ENCODE peak calls at places on chromosomes 11 and 22, in nine cellular contexts. E is mammary epithelial cell, B is PC-3, I is fibroblast of lung, H is endothelial cell of umbilical vein, P is HCT116, V is HepG2, F is GM23338, C is neural progenitor cell. Y is an unnamed sample.

GRCh38 chr11:36254739-36255138 is 34.5 kb downstream of the COMMD9 start:
- DNase-seq in E (peak), B (peak), I (peak), H (peak), P (no peak), V (no peak), F (no peak), C (no peak), Y (no peak)

GRCh38 chr11:46675288-46675851 is 25.0 kb downstream of the ARHGAP1 start:
- DNase-seq in E (peak), B (peak), I (peak), H (no peak), P (no peak), V (peak), F (no peak), C (no peak), Y (no peak)

GRCh38 chr22:20656902-20657836 is 116.7 kb upstream of the SERPIND1 start:
- DNase-seq in E (no peak), B (no peak), I (no peak), H (no peak), P (peak), V (peak), F (no peak), C (no peak), Y (peak)

GRCh38 chr11:1060410-1060809 is 14.3 kb upstream of the MUC2 start:
- DNase-seq in E (no peak), B (no peak), I (no peak), H (no peak), P (no peak), V (no peak), F (no peak), C (no peak), Y (no peak)

GRCh38 chr22:32336185-32336603 is 21.5 kb upstream of the RFPL3 start:
- DNase-seq in E (no peak), B (no peak), I (peak), H (no peak), P (no peak), V (no peak), F (peak), C (peak), Y (no peak)

GRCh38 chr11:12275818-12276217 is 101.6 kb upstream of the PARVA start:
- DNase-seq in E (no peak), B (no peak), I (no peak), H (no peak), P (no peak), V (no peak), F (no peak), C (no peak), Y (no peak)

GRCh38 chr22:22026157-22026831 is 43.7 kb upstream of the TOP3B start:
- DNase-seq in E (no peak), B (no peak), I (no peak), H (no peak), P (no peak), V (no peak), F (no peak), C (no peak), Y (no peak)

GRCh38 chr22:45233827-45234226 is 6.9 kb downstream of the KIAA0930 start:
- DNase-seq in E (no peak), B (no peak), I (no peak), H (no peak), P (no peak), V (no peak), F (no peak), C (no peak), Y (no peak)

GRCh38 chr22:43827926-43828710 is 16.0 kb upstream of the EFCAB6 start:
- DNase-seq in E (no peak), B (no peak), I (no peak), H (no peak), P (no peak), V (no peak), F (no peak), C (no peak), Y (no peak)

GRCh38 chr11:117181586-117182550 is 3.3 kb downstream of the SIDT2 start:
- DNase-seq in E (no peak), B (no peak), I (no peak), H (no peak), P (no peak), V (no peak), F (no peak), C (no peak), Y (no peak)

GRCh38 chr11:80719292-80719646 is 1278.4 kb upstream of the TENM4 start:
- DNase-seq in E (no peak), B (no peak), I (no peak), H (no peak), P (no peak), V (no peak), F (no peak), C (peak), Y (no peak)

GRCh38 chr22:44438481-44439131 is 59.4 kb downstream of the RTL6 start:
- DNase-seq in E (no peak), B (no peak), I (no peak), H (no peak), P (no peak), V (no peak), F (no peak), C (no peak), Y (no peak)

GRCh38 chr11:130712480-130712879 is 203.8 kb downstream of the SNX19 start:
- DNase-seq in E (no peak), B (no peak), I (no peak), H (no peak), P (no peak), V (no peak), F (no peak), C (no peak), Y (no peak)

GRCh38 chr11:20729597-20730095 is 60.3 kb downstream of the NELL1 start:
- DNase-seq in E (no peak), B (no peak), I (no peak), H (no peak), P (no peak), V (no peak), F (no peak), C (no peak), Y (no peak)

GRCh38 chr11:114296190-114296978 is at the start of gene NNMT:
- DNase-seq in E (peak), B (peak), I (peak), H (peak), P (no peak), V (no peak), F (no peak), C (no peak), Y (no peak)

GRCh38 chr22:31935961-31936635 is 8.2 kb upstream of the YWHAH start:
- DNase-seq in E (no peak), B (no peak), I (no peak), H (no peak), P (no peak), V (no peak), F (no peak), C (peak), Y (no peak)

GRCh38 chr11:9858822-9859221 is 194.9 kb downstream of the SWAP70 start:
- DNase-seq in E (no peak), B (peak), I (peak), H (peak), P (no peak), V (peak), F (peak), C (peak), Y (peak)

GRCh38 chr11:130246270-130246669 is 68.4 kb downstream of the ZBTB44 start:
- DNase-seq in E (no peak), B (no peak), I (no peak), H (no peak), P (no peak), V (no peak), F (no peak), C (no peak), Y (no peak)

GRCh38 chr22:44942056-44942455 is 67.7 kb downstream of the PHF21B start:
- DNase-seq in E (no peak), B (no peak), I (no peak), H (no peak), P (no peak), V (no peak), F (no peak), C (no peak), Y (no peak)

GRCh38 chr11:131739243-131739882 is 368.9 kb downstream of the NTM start:
- DNase-seq in E (no peak), B (no peak), I (no peak), H (no peak), P (no peak), V (no peak), F (peak), C (peak), Y (no peak)

GRCh38 chr22:33785283-33785991 is 134.8 kb downstream of the LARGE1 start:
- DNase-seq in E (peak), B (peak), I (peak), H (no peak), P (no peak), V (peak), F (no peak), C (no peak), Y (peak)

GRCh38 chr11:112773256-112773655 is 188.0 kb upstream of the NCAM1 start:
- DNase-seq in E (no peak), B (no peak), I (no peak), H (no peak), P (no peak), V (no peak), F (no peak), C (no peak), Y (no peak)

GRCh38 chr22:27990879-27991278 is 71.8 kb upstream of the PITPNB start:
- DNase-seq in E (no peak), B (peak), I (no peak), H (peak), P (peak), V (peak), F (peak), C (peak), Y (no peak)

GRCh38 chr22:30299322-30299721 is 10.0 kb upstream of the CASTOR1 start:
- DNase-seq in E (no peak), B (no peak), I (no peak), H (no peak), P (no peak), V (no peak), F (no peak), C (no peak), Y (no peak)

GRCh38 chr11:25163421-25163820 is 666.6 kb downstream of the LUZP2 start:
- DNase-seq in E (no peak), B (no peak), I (peak), H (no peak), P (no peak), V (no peak), F (no peak), C (no peak), Y (no peak)

GRCh38 chr11:27429740-27430451 is 42.7 kb downstream of the LGR4 start:
- DNase-seq in E (peak), B (no peak), I (peak), H (no peak), P (no peak), V (no peak), F (peak), C (no peak), Y (no peak)

GRCh38 chr11:92087916-92088537 is 136.6 kb upstream of the FAT3 start:
- DNase-seq in E (no peak), B (no peak), I (no peak), H (no peak), P (no peak), V (no peak), F (no peak), C (no peak), Y (no peak)

GRCh38 chr22:37661160-37661924 is 2.8 kb downstream of the PDXP start:
- DNase-seq in E (peak), B (peak), I (peak), H (no peak), P (no peak), V (peak), F (peak), C (peak), Y (no peak)

GRCh38 chr11:57904369-57904768 is 119.3 kb upstream of the OR9Q1 start:
- DNase-seq in E (peak), B (no peak), I (no peak), H (no peak), P (no peak), V (no peak), F (no peak), C (no peak), Y (no peak)

GRCh38 chr11:72223615-72224586 is 666 bp upstream of the INPPL1 start:
- DNase-seq in E (no peak), B (peak), I (peak), H (peak), P (peak), V (no peak), F (peak), C (peak), Y (peak)

GRCh38 chr11:102615077-102615893 is 9.8 kb downstream of the MMP20 start:
- DNase-seq in E (no peak), B (peak), I (peak), H (peak), P (no peak), V (peak), F (peak), C (peak), Y (no peak)

GRCh38 chr11:66409226-66409625 is 11.6 kb upstream of the NPAS4 start:
- DNase-seq in E (no peak), B (no peak), I (no peak), H (no peak), P (no peak), V (no peak), F (no peak), C (peak), Y (no peak)
- H3K4me2 ChIP-seq in E (no peak), B (peak), I (no peak), H (no peak), P (peak), V (no peak), F (peak), C (peak), Y (no peak)

GRCh38 chr11:104003491-104003890 is 32.9 kb upstream of the DDI1 start:
- DNase-seq in E (peak), B (no peak), I (peak), H (no peak), P (no peak), V (no peak), F (no peak), C (no peak), Y (no peak)

GRCh38 chr11:103998826-103999390 is 37.5 kb upstream of the DDI1 start:
- DNase-seq in E (no peak), B (no peak), I (no peak), H (no peak), P (no peak), V (no peak), F (no peak), C (no peak), Y (no peak)

GRCh38 chr11:104005234-104005855 is 31.1 kb upstream of the DDI1 start:
- DNase-seq in E (peak), B (peak), I (peak), H (no peak), P (no peak), V (no peak), F (no peak), C (no peak), Y (no peak)

GRCh38 chr11:104000798-104001197 is 35.6 kb upstream of the DDI1 start:
- DNase-seq in E (no peak), B (no peak), I (peak), H (no peak), P (no peak), V (no peak), F (no peak), C (no peak), Y (no peak)

DNA sequence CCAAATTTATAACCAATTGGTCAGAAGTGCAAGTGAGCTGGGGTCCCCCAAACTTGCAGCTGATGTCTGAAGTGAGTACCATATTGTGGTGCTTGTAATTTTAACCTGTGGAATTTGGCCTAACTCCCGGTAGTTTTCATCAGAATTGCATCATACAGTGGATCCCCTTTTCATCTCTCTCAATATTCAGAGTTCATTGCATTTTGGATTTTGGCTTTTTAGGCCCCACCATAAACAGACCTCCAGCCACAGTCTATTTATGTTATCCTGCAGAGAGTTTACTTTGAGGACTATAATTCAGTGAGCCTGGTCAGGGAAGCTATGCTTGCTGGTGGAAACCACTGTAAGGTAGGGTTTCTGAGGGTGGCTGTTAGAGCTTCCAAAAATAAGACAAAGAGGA is 35.0 kb upstream of the DDI1 start:
- DNase-seq in E (no peak), B (no peak), I (peak), H (no peak), P (no peak), V (no peak), F (no peak), C (no peak), Y (no peak)
- TF ChIP-seq EZH2 in E (no peak), B (no peak), I (no peak), H (no peak), P (no peak), V (no peak), F (no peak), C (no peak), Y (no peak)

GRCh38 chr11:119320593-119321524 is 3.9 kb upstream of the MCAM start:
- DNase-seq in E (peak), B (peak), I (peak), H (peak), P (no peak), V (no peak), F (peak), C (peak), Y (peak)

GRCh38 chr11:119324124-119324665 is 7.3 kb upstream of the MCAM start:
- DNase-seq in E (no peak), B (no peak), I (no peak), H (no peak), P (no peak), V (no peak), F (no peak), C (no peak), Y (no peak)

GRCh38 chr11:119323532-119324033 is 6.7 kb upstream of the MCAM start:
- DNase-seq in E (peak), B (peak), I (peak), H (peak), P (peak), V (peak), F (peak), C (peak), Y (peak)

GRCh38 chr11:119322921-119323531 is 6.1 kb upstream of the MCAM start:
- DNase-seq in E (no peak), B (no peak), I (no peak), H (no peak), P (no peak), V (no peak), F (no peak), C (no peak), Y (no peak)

GRCh38 chr11:119322360-119322739 is 5.4 kb upstream of the MCAM start:
- DNase-seq in E (no peak), B (peak), I (no peak), H (peak), P (no peak), V (no peak), F (no peak), C (no peak), Y (no peak)
- H3K4me2 ChIP-seq in E (no peak), B (peak), I (no peak), H (peak), P (no peak), V (peak), F (peak), C (no peak), Y (peak)

DNA sequence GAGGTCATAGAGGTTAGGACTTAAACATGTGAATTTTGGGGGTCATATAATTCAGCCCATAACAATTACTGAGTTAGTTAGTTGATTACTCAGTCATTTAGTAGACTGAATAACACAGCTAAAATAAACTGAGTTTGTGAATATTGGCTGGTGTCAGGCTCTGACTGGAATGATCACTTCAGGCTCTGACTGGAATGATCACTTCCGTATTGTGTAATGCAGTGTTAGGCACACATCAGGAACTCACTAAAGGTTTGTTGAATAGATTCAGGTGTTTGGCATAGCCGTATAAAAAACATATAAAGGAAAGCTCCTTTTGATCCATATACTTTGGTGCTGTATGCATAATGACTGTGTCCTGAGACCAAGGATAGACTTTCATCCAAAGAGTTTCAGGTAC is 610.5 kb downstream of the INSC start:
- DNase-seq in E (no peak), B (no peak), I (no peak), H (no peak), P (no peak), V (no peak), F (no peak), C (no peak), Y (no peak)
- TF ChIP-seq EZH2 in E (no peak), B (no peak), I (no peak), H (no peak), P (no peak), V (no peak), F (no peak), C (no peak), Y (no peak)

GRCh38 chr22:48575567-48576332 is 1251.9 kb downstream of the BRD1 start:
- DNase-seq in E (no peak), B (no peak), I (no peak), H (no peak), P (no peak), V (no peak), F (no peak), C (peak), Y (no peak)
- H3K4me2 ChIP-seq in E (no peak), B (no peak), I (no peak), H (no peak), P (no peak), V (peak), F (no peak), C (peak), Y (no peak)

GRCh38 chr22:48889209-48889830 is 938.4 kb downstream of the BRD1 start:
- DNase-seq in E (no peak), B (no peak), I (no peak), H (no peak), P (no peak), V (no peak), F (no peak), C (no peak), Y (no peak)
- TF ChIP-seq EZH2 in E (no peak), B (no peak), I (no peak), H (no peak), P (no peak), V (no peak), F (no peak), C (no peak), Y (no peak)

GRCh38 chr22:42299586-42300285 is 29.3 kb upstream of the TCF20 start:
- DNase-seq in E (no peak), B (no peak), I (no peak), H (no peak), P (no peak), V (no peak), F (peak), C (peak), Y (peak)
- H3K4me2 ChIP-seq in E (no peak), B (no peak), I (no peak), H (no peak), P (peak), V (peak), F (peak), C (peak), Y (peak)

GRCh38 chr11:37999171-37999570 is 1401.1 kb upstream of the RAG2 start:
- DNase-seq in E (no peak), B (no peak), I (no peak), H (no peak), P (no peak), V (no peak), F (no peak), C (no peak), Y (no peak)
- TF ChIP-seq EZH2 in E (no peak), B (no peak), I (no peak), H (no peak), P (no peak), V (no peak), F (no peak), C (no peak), Y (no peak)

Y was measured in MM.1S.